ENCODE peak calls at places on chromosomes 16 and 17, in six cellular contexts. One of them, this sample, is unnamed.

GRCh38 chr16:27800817-27801216 is 250.9 kb downstream of the KATNIP start:
- DNase-seq in GM12878: no peak
- DNase-seq in endodermal cell: no peak
- DNase-seq in foreskin keratinocyte: no peak
- DNase-seq in pancreas: no peak
- DNase-seq in uterus: no peak
- DNase-seq in this sample: no peak

GRCh38 chr17:7932949-7933348 is 943 bp downstream of the CNTROB start:
- DNase-seq in GM12878: no peak
- DNase-seq in endodermal cell: peak; percentile 87
- DNase-seq in foreskin keratinocyte: peak; percentile 28
- DNase-seq in pancreas: peak; percentile 45
- DNase-seq in uterus: peak; percentile 53
- DNase-seq in this sample: peak; percentile 53

GRCh38 chr17:75920045-75920560 is 15.4 kb upstream of the MRPL38 start:
- DNase-seq in GM12878: no peak
- DNase-seq in endodermal cell: no peak
- DNase-seq in foreskin keratinocyte: no peak
- DNase-seq in pancreas: no peak
- DNase-seq in uterus: no peak
- DNase-seq in this sample: no peak

GRCh38 chr16:89861648-89862047 is 11.7 kb upstream of the TCF25 start:
- DNase-seq in GM12878: no peak
- DNase-seq in endodermal cell: no peak
- DNase-seq in foreskin keratinocyte: no peak
- DNase-seq in pancreas: no peak
- DNase-seq in uterus: no peak
- DNase-seq in this sample: no peak

GRCh38 chr17:36939059-36939943 is 2.0 kb downstream of the LHX1 start:
- DNase-seq in GM12878: no peak
- DNase-seq in endodermal cell: peak; percentile 75
- DNase-seq in foreskin keratinocyte: no peak
- DNase-seq in pancreas: no peak
- DNase-seq in uterus: no peak
- DNase-seq in this sample: no peak

GRCh38 chr17:7324438-7324779 is 4.7 kb downstream of the NEURL4 start:
- DNase-seq in GM12878: no peak
- DNase-seq in endodermal cell: no peak
- DNase-seq in foreskin keratinocyte: no peak
- DNase-seq in pancreas: no peak
- DNase-seq in uterus: no peak
- DNase-seq in this sample: no peak

GRCh38 chr17:41527076-41528023 is 758 bp downstream of the KRT19 start:
- DNase-seq in GM12878: no peak
- DNase-seq in endodermal cell: peak; percentile 84
- DNase-seq in foreskin keratinocyte: no peak
- DNase-seq in pancreas: peak; percentile 50
- DNase-seq in uterus: peak; percentile 57
- DNase-seq in this sample: peak; percentile 70

GRCh38 chr17:3020381-3020780 is 43.0 kb downstream of the OR1D5 start:
- DNase-seq in GM12878: no peak
- DNase-seq in endodermal cell: no peak
- DNase-seq in foreskin keratinocyte: no peak
- DNase-seq in pancreas: peak; percentile 12
- DNase-seq in uterus: no peak
- DNase-seq in this sample: no peak

GRCh38 chr16:55703003-55704001 is 47.5 kb downstream of the SLC6A2 start:
- DNase-seq in GM12878: no peak
- DNase-seq in endodermal cell: peak; percentile 51
- DNase-seq in foreskin keratinocyte: peak; percentile 32
- DNase-seq in pancreas: no peak
- DNase-seq in uterus: no peak
- DNase-seq in this sample: no peak

GRCh38 chr17:79915850-79916430 is 76.7 kb upstream of the CBX4 start:
- DNase-seq in GM12878: no peak
- DNase-seq in endodermal cell: peak; percentile 91
- DNase-seq in foreskin keratinocyte: peak; percentile 56
- DNase-seq in pancreas: peak; percentile 68
- DNase-seq in uterus: no peak
- DNase-seq in this sample: peak; percentile 67

GRCh38 chr16:57994778-57995177 is 5.7 kb downstream of the ZNF319 start:
- DNase-seq in GM12878: no peak
- DNase-seq in endodermal cell: peak; percentile 84
- DNase-seq in foreskin keratinocyte: peak; percentile 11
- DNase-seq in pancreas: no peak
- DNase-seq in uterus: no peak
- DNase-seq in this sample: peak; percentile 69

DNA sequence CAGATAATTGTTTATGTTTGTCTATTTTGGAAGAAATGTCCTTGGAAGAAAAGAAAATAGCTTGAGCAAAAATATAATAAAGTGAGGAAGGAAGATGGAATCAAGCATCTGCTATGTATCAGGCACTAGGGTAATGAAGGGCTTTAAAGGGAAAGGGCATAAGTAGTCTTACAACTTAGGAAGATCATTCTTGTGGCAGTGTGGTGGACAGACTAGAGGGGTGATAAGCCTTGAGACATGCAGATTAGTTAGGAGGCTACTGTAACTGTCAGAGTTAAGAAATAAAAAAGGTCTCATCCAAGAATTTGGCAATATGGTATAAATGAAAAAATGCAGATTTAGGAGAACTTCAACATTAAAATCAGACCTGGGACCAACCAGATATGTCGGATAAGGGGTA is 14.9 kb downstream of the FAM222B start:
- DNase-seq in GM12878: no peak
- DNase-seq in endodermal cell: peak; percentile 6
- DNase-seq in foreskin keratinocyte: no peak
- DNase-seq in pancreas: no peak
- DNase-seq in uterus: no peak
- DNase-seq in this sample: no peak
- H3K27ac ChIP-seq in GM12878: no peak overlapping the region
- H3K27ac ChIP-seq in endodermal cell: no peak overlapping the region
- H3K27ac ChIP-seq in foreskin keratinocyte: no peak overlapping the region
- H3K27ac ChIP-seq in pancreas: no peak overlapping the region
- H3K27ac ChIP-seq in uterus: no peak overlapping the region
- H3K27ac ChIP-seq in this sample: no peak overlapping the region

GRCh38 chr16:26453215-26453614 is 613.5 kb upstream of the C16orf82 start:
- DNase-seq in GM12878: no peak
- DNase-seq in endodermal cell: no peak
- DNase-seq in foreskin keratinocyte: no peak
- DNase-seq in pancreas: no peak
- DNase-seq in uterus: no peak
- DNase-seq in this sample: no peak
- TF ChIP-seq CTCF in GM12878: no peak
- TF ChIP-seq CTCF in endodermal cell: peak; percentile 75
- TF ChIP-seq CTCF in foreskin keratinocyte: peak; percentile 10
- TF ChIP-seq CTCF in pancreas: no peak
- TF ChIP-seq CTCF in uterus: no peak
- TF ChIP-seq CTCF in this sample: no peak

GRCh38 chr17:57108656-57109392 is 23.8 kb downstream of the AKAP1 start:
- DNase-seq in GM12878: no peak
- DNase-seq in endodermal cell: peak; percentile 58
- DNase-seq in foreskin keratinocyte: no peak
- DNase-seq in pancreas: no peak
- DNase-seq in uterus: no peak
- DNase-seq in this sample: no peak
- H3K27ac ChIP-seq in GM12878: no peak overlapping the region
- H3K27ac ChIP-seq in endodermal cell: no peak overlapping the region
- H3K27ac ChIP-seq in foreskin keratinocyte: peak overlapping the region; percentile 19
- H3K27ac ChIP-seq in pancreas: no peak overlapping the region
- H3K27ac ChIP-seq in uterus: no peak overlapping the region
- H3K27ac ChIP-seq in this sample: peak overlapping the region; percentile 23

GRCh38 chr17:15076991-15077663 is 188.0 kb downstream of the PMP22 start:
- DNase-seq in GM12878: no peak
- DNase-seq in endodermal cell: no peak
- DNase-seq in foreskin keratinocyte: no peak
- DNase-seq in pancreas: no peak
- DNase-seq in uterus: no peak
- DNase-seq in this sample: no peak
- TF ChIP-seq CTCF in GM12878: no peak
- TF ChIP-seq CTCF in endodermal cell: no peak
- TF ChIP-seq CTCF in foreskin keratinocyte: no peak
- TF ChIP-seq CTCF in pancreas: no peak
- TF ChIP-seq CTCF in uterus: no peak
- TF ChIP-seq CTCF in this sample: no peak

GRCh38 chr16:15885560-15886001 is 2.8 kb downstream of the CEP20 start:
- DNase-seq in GM12878: no peak
- DNase-seq in endodermal cell: no peak
- DNase-seq in foreskin keratinocyte: no peak
- DNase-seq in pancreas: no peak
- DNase-seq in uterus: no peak
- DNase-seq in this sample: no peak

GRCh38 chr16:15891508-15891907 is 3.1 kb upstream of the CEP20 start:
- DNase-seq in GM12878: no peak
- DNase-seq in endodermal cell: no peak
- DNase-seq in foreskin keratinocyte: no peak
- DNase-seq in pancreas: no peak
- DNase-seq in uterus: no peak
- DNase-seq in this sample: no peak

GRCh38 chr16:15886078-15886477 is 2.3 kb downstream of the CEP20 start:
- DNase-seq in GM12878: no peak
- DNase-seq in endodermal cell: no peak
- DNase-seq in foreskin keratinocyte: no peak
- DNase-seq in pancreas: no peak
- DNase-seq in uterus: no peak
- DNase-seq in this sample: no peak

GRCh38 chr16:15888072-15888976 is at the start of gene CEP20:
- DNase-seq in GM12878: peak; percentile 95
- DNase-seq in endodermal cell: peak; percentile 100
- DNase-seq in foreskin keratinocyte: peak; percentile 97
- DNase-seq in pancreas: peak; percentile 100
- DNase-seq in uterus: peak; percentile 100
- DNase-seq in this sample: peak; percentile 100

DNA sequence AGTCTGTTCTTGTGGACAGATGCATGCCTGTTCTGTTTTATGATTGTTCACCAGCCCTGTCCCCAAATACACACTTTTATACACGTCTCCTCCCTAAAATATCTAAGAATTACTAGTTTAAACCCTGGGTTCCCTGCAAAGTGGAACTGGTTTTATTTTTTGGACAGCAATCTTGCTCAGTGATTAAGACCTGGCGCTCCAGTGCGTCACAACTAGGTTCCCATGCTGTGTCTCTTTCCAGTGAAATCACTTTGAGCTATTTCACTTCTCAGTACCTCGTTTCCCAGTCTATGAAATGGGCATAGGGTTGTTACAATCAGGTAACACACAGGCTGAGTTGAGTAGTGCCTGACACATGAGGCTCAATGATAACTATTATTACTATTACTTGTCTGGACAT is 1.1 kb downstream of the CEP20 start:
- DNase-seq in GM12878: no peak
- DNase-seq in endodermal cell: no peak
- DNase-seq in foreskin keratinocyte: no peak
- DNase-seq in pancreas: no peak
- DNase-seq in uterus: no peak
- DNase-seq in this sample: no peak
- H3K27ac ChIP-seq in GM12878: peak overlapping the region; percentile 87
- H3K27ac ChIP-seq in endodermal cell: no peak overlapping the region
- H3K27ac ChIP-seq in foreskin keratinocyte: no peak overlapping the region
- H3K27ac ChIP-seq in pancreas: no peak overlapping the region
- H3K27ac ChIP-seq in uterus: no peak overlapping the region
- H3K27ac ChIP-seq in this sample: no peak overlapping the region

DNA sequence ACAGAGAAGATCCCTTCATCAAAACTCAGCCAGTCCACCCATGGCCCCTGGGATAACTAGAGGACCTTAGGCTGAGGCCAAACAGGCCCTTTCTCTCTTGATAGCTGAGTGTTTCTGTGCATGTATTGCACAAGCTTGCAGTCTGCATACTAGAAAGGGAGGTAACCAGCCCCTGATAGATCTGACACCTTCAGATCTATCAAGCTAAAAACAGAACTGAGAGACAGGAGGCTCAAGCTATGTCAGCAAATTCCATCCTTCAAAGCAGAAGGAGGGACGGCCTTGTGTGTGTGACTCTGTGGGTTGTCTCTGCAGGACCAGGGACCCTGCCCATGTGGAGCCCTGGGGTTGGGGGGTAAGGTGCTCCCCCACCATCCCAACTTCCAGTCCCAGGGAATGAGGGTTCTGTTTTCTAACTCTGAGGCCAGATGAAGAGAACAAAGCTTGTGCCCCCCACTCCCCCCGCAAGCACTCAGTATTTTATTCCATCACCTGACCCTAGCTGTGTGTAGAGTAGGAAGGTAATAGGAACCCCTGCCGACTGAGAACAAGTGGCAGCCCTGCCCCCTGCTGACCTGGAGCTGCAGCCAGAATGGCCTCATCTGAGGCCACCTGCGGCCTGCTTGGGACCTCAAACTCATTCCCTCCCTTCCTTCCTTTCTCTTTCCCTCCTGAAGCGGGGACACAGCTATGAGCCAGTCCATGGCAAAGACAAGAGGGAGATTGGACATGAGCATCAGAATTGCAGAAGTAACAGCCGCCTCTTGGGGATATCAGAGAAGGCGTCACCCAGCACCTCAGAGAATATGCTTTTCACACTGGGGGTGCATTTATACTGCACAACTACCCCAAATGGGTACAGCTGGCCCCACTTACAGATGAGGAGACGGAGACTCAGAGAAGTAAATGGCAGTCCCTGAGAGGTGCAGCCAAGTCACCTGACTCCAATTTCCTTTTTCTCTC is 63.7 kb downstream of the SMPD3 start:
- DNase-seq in GM12878: no peak
- DNase-seq in endodermal cell: peak; percentile 79
- DNase-seq in foreskin keratinocyte: no peak
- DNase-seq in pancreas: peak; percentile 2
- DNase-seq in uterus: no peak
- DNase-seq in this sample: no peak
- TF ChIP-seq CTCF in GM12878: no peak
- TF ChIP-seq CTCF in endodermal cell: peak; percentile 52
- TF ChIP-seq CTCF in foreskin keratinocyte: no peak
- TF ChIP-seq CTCF in pancreas: no peak
- TF ChIP-seq CTCF in uterus: no peak
- TF ChIP-seq CTCF in this sample: no peak

GRCh38 chr16:50154369-50154947 is 1.4 kb downstream of the TENT4B start:
- DNase-seq in GM12878: no peak
- DNase-seq in endodermal cell: peak; percentile 51
- DNase-seq in foreskin keratinocyte: peak; percentile 18
- DNase-seq in pancreas: no peak
- DNase-seq in uterus: no peak
- DNase-seq in this sample: no peak
- H3K27ac ChIP-seq in GM12878: peak overlapping the region; percentile 74
- H3K27ac ChIP-seq in endodermal cell: no peak overlapping the region
- H3K27ac ChIP-seq in foreskin keratinocyte: no peak overlapping the region
- H3K27ac ChIP-seq in pancreas: peak overlapping the region; percentile 22
- H3K27ac ChIP-seq in uterus: peak overlapping the region; percentile 69
- H3K27ac ChIP-seq in this sample: peak overlapping the region; percentile 97

This sample was measured in lung.